ENCODE peak calls at places on chromosomes 6 and 20, in ten cellular contexts. V is heart left ventricle, N is tibial nerve, K is transverse colon, C is adrenal gland, A is IMR-90, T is HepG2, L is ovary, X is stomach, H is breast epithelium. Y is an unnamed sample.

GRCh38 chr6:125670586-125670985 is 78.8 kb upstream of the HEY2 start:
- DNase-seq in V (peak; percentile 50), N (no peak), K (no peak), C (no peak), A (no peak), T (no peak), L (no peak), X (no peak), H (peak; percentile 44), Y (no peak)

GRCh38 chr6:128117916-128118315 is 217.1 kb upstream of the THEMIS start:
- DNase-seq in V (no peak), N (no peak), K (no peak), C (no peak), A (no peak), T (no peak), L (no peak), X (no peak), H (no peak), Y (no peak)

GRCh38 chr6:73929421-73929820 is 233.4 kb downstream of the CD109 start:
- DNase-seq in V (no peak), N (no peak), K (no peak), C (no peak), A (peak; percentile 13), T (no peak), L (no peak), X (no peak), H (no peak), Y (no peak)

GRCh38 chr6:45454008-45454911 is 76.5 kb upstream of the SUPT3H start:
- DNase-seq in V (no peak), N (no peak), K (no peak), C (no peak), A (peak; percentile 78), T (no peak), L (no peak), X (no peak), H (no peak), Y (no peak)

GRCh38 chr20:51731771-51732453 is 36.3 kb downstream of the ATP9A start:
- DNase-seq in V (peak; percentile 26), N (no peak), K (no peak), C (no peak), A (peak; percentile 58), T (no peak), L (peak; percentile 51), X (no peak), H (no peak), Y (no peak)

GRCh38 chr6:52539607-52540006 is 37.3 kb downstream of the TRAM2 start:
- DNase-seq in V (no peak), N (no peak), K (no peak), C (no peak), A (peak; percentile 87), T (no peak), L (no peak), X (no peak), H (no peak), Y (no peak)

GRCh38 chr6:27031302-27031701 is 216.2 kb upstream of the PRSS16 start:
- DNase-seq in V (no peak), N (no peak), K (no peak), C (no peak), A (peak; percentile 20), T (no peak), L (no peak), X (no peak), H (no peak), Y (no peak)

GRCh38 chr6:92376711-92377110 is 1042.6 kb downstream of the EPHA7 start:
- DNase-seq in V (no peak), N (peak; percentile 12), K (no peak), C (no peak), A (peak; percentile 2), T (no peak), L (no peak), X (no peak), H (no peak), Y (no peak)

GRCh38 chr6:21587182-21587924 is 6.2 kb upstream of the SOX4 start:
- DNase-seq in V (peak; percentile 58), N (peak; percentile 27), K (peak; percentile 72), C (peak; percentile 53), A (peak; percentile 58), T (peak; percentile 21), L (peak; percentile 75), X (peak; percentile 67), H (peak; percentile 57), Y (no peak)

GRCh38 chr20:21189761-21190523 is 64.1 kb downstream of the KIZ start:
- DNase-seq in V (no peak), N (no peak), K (no peak), C (no peak), A (no peak), T (no peak), L (no peak), X (no peak), H (no peak), Y (no peak)

GRCh38 chr20:21190866-21191265 is 65.0 kb downstream of the KIZ start:
- DNase-seq in V (no peak), N (no peak), K (no peak), C (no peak), A (no peak), T (no peak), L (no peak), X (no peak), H (no peak), Y (no peak)

GRCh38 chr20:21185849-21186248 is 60.0 kb downstream of the KIZ start:
- DNase-seq in V (no peak), N (no peak), K (no peak), C (no peak), A (no peak), T (no peak), L (no peak), X (no peak), H (no peak), Y (no peak)

GRCh38 chr20:21191839-21192238 is 66.0 kb downstream of the KIZ start:
- DNase-seq in V (no peak), N (no peak), K (no peak), C (no peak), A (no peak), T (no peak), L (peak; percentile 52), X (no peak), H (no peak), Y (no peak)
- H3K27ac ChIP-seq in V (no peak overlapping the region), N (no peak overlapping the region), K (peak overlapping the region; percentile 37), C (no peak overlapping the region), A (no peak overlapping the region), T (no peak overlapping the region), L (no peak overlapping the region), X (no peak overlapping the region), H (no peak overlapping the region), Y (peak overlapping the region; percentile 56)

GRCh38 chr20:62949153-62949821 is 3.2 kb upstream of the SLC17A9 start:
- DNase-seq in V (no peak), N (no peak), K (no peak), C (no peak), A (no peak), T (no peak), L (no peak), X (no peak), H (no peak), Y (no peak)

GRCh38 chr20:62944746-62945145 is 6.8 kb downstream of the GID8 start:
- DNase-seq in V (no peak), N (no peak), K (no peak), C (no peak), A (no peak), T (no peak), L (no peak), X (no peak), H (no peak), Y (no peak)

GRCh38 chr20:62947532-62948300 is 4.8 kb upstream of the SLC17A9 start:
- DNase-seq in V (no peak), N (no peak), K (no peak), C (no peak), A (no peak), T (no peak), L (no peak), X (no peak), H (no peak), Y (no peak)

GRCh38 chr20:62945771-62946339 is 6.7 kb upstream of the SLC17A9 start:
- DNase-seq in V (no peak), N (no peak), K (no peak), C (no peak), A (no peak), T (no peak), L (no peak), X (no peak), H (no peak), Y (no peak)

DNA sequence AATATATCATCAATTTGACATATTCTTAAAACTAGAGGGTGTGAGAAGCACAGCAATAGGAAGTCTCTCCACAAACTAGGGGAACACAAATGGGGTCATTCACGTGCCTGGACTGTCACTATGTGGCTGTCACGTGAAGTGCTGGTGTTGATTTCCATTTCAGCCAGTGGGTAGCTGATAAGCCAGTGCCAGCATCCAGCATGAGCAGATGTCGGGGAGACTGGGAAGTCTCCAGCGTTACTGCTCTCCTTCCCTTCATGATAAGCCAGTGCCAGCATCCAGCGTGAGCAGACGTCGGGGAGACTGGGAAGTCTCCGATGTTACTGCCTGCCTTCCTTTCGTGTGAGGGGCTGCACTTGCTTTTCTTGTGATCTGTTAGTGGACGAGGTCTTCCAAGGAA is 5.6 kb upstream of the SLC17A9 start:
- DNase-seq in V (no peak), N (no peak), K (no peak), C (no peak), A (no peak), T (no peak), L (no peak), X (peak; percentile 57), H (no peak), Y (no peak)
- H3K27me3 ChIP-seq in V (no peaks in the 10 kb centered on the region), N (no peaks in the 10 kb centered on the region), K (no peaks in the 10 kb centered on the region), C (no peaks in the 10 kb centered on the region), A (no peaks in the 10 kb centered on the region), T (no peaks in the 10 kb centered on the region), L (no peaks in the 10 kb centered on the region), X (no peaks in the 10 kb centered on the region), H (no peaks in the 10 kb centered on the region), Y (no peaks in the 10 kb centered on the region)

DNA sequence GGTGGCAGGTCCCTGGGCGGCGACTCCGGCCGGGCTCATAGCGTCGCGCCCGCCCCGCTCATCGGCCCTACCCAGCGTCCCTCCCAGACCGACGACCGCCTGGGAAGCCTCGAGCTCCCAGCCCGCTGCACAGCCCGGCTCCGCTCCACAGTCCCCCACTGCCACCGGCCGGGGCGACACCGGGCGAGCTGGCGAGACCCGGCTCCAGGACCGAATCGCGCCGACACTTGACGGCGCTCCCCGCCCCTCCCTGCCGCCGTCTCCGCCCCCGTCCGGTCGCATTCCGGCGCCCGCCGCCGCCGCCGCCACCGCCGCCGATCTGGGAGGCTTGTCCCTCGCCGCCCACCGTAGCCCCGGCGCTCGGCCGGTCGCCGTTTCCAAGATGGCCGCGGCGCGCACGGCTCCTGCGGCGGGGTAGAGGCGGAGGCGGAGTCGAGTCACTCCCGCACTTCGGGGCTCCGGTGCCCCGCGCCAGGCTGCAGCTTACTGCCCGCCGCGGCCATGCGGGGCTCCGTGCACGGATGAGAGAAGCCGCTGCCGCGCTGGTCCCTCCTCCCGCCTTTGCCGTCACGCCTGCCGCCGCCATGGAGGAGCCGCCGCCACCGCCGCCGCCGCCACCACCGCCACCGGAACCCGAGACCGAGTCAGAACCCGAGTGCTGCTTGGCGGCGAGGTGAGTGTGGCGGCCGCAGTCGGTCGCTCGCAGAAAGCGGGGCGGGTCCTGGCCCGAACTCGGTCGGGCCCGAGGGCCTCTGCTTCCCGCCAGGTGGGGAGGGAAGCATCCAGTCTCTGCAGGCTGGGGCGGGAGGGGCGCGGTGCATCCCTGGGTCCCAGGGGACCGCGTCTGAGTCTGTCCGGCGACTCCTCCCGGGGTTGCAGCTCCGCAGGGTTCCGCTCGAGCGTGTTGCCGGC is at the start of gene MAP3K4:
- DNase-seq in V (peak; percentile 90), N (peak; percentile 52), K (peak; percentile 85), C (peak; percentile 86), A (peak; percentile 75), T (peak; percentile 62), L (peak; percentile 72), X (peak; percentile 81), H (peak; percentile 54), Y (no peak)
- TF ChIP-seq POLR2A in V (no peak), N (peak; percentile 47), K (peak; percentile 54), C (peak; percentile 72), A (peak; percentile 62), T (peak; percentile 45), L (no peak), X (no peak), H (no peak), Y (peak; percentile 41)

GRCh38 chr6:97663252-97663651 is 380.2 kb upstream of the MMS22L start:
- DNase-seq in V (no peak), N (no peak), K (no peak), C (no peak), A (no peak), T (no peak), L (no peak), X (no peak), H (no peak), Y (no peak)
- H3K27ac ChIP-seq in V (no peak overlapping the region), N (no peak overlapping the region), K (no peak overlapping the region), C (no peak overlapping the region), A (no peak overlapping the region), T (no peak overlapping the region), L (no peak overlapping the region), X (no peak overlapping the region), H (no peak overlapping the region), Y (no peak overlapping the region)